ENCODE peak calls at places on chromosomes 5 and 9, in seven cellular contexts. H, D, U, K, M, Z and E are unnamed samples.

GRCh38 chr5:88602584-88602983 is 280.4 kb downstream of the MEF2C start:
- DNase-seq in K (peak), H (no peak), U (no peak), M (peak), D (no peak), Z (no peak), E (no peak)

GRCh38 chr5:32523625-32524024 is 61.7 kb upstream of the SUB1 start:
- DNase-seq in U (peak), Z (no peak), D (no peak), M (no peak), H (no peak), K (peak), E (no peak)

GRCh38 chr5:63959177-63959982 is 2.9 kb downstream of the HTR1A start:
- DNase-seq in M (no peak), U (no peak), H (no peak), D (no peak), K (no peak), Z (no peak), E (no peak)

GRCh38 chr5:997001-997474 is 11.6 kb upstream of the NKD2 start:
- DNase-seq in H (no peak), M (no peak), U (peak), Z (no peak), D (no peak), K (peak), E (no peak)

GRCh38 chr5:42620579-42621216 is 135.9 kb upstream of the CCDC152 start:
- DNase-seq in H (no peak), Z (peak), D (no peak), K (no peak), U (no peak), M (no peak), E (no peak)

GRCh38 chr5:67361932-67362729 is 165.5 kb upstream of the CD180 start:
- DNase-seq in K (no peak), Z (peak), H (peak), D (no peak), M (no peak), U (no peak), E (no peak)

GRCh38 chr9:125747053-125747764 is at the start of gene PBX3:
- DNase-seq in K (peak), Z (peak), H (no peak), M (no peak), U (peak), D (no peak), E (peak)

GRCh38 chr9:98215266-98215665 is 22.8 kb upstream of the CORO2A start:
- DNase-seq in D (no peak), U (no peak), M (no peak), Z (no peak), H (no peak), K (no peak), E (no peak)

GRCh38 chr5:125227333-125228075 is 481.1 kb upstream of the ZNF608 start:
- DNase-seq in U (peak), D (no peak), M (peak), K (peak), H (peak), Z (peak), E (no peak)

GRCh38 chr5:180648658-180649296 is 623 bp downstream of the FLT4 start:
- DNase-seq in U (no peak), K (no peak), M (no peak), D (no peak), H (no peak), Z (no peak), E (no peak)

GRCh38 chr9:23638837-23639426 is 187.1 kb downstream of the ELAVL2 start:
- DNase-seq in Z (peak), M (no peak), H (peak), D (no peak), U (no peak), K (no peak), E (no peak)

GRCh38 chr5:141757402-141757801 is 75.4 kb upstream of the ARAP3 start:
- DNase-seq in D (no peak), Z (peak), M (peak), K (peak), H (peak), U (peak), E (no peak)

GRCh38 chr5:107169871-107170270 is 500.9 kb downstream of the EFNA5 start:
- DNase-seq in K (peak), D (no peak), H (no peak), Z (no peak), M (no peak), U (no peak), E (no peak)

GRCh38 chr5:171629221-171630005 is 156.2 kb upstream of the SMIM23 start:
- DNase-seq in D (no peak), U (peak), M (peak), K (peak), Z (no peak), H (no peak), E (no peak)

GRCh38 chr9:91452844-91453243 is 29.2 kb upstream of the NFIL3 start:
- DNase-seq in H (no peak), Z (no peak), U (no peak), D (no peak), M (no peak), K (no peak), E (no peak)

GRCh38 chr5:108637110-108637509 is 110.6 kb upstream of the FER start:
- DNase-seq in D (no peak), K (peak), M (no peak), U (no peak), H (no peak), Z (peak), E (no peak)

GRCh38 chr9:86892576-86892975 is 54.7 kb downstream of the GAS1 start:
- DNase-seq in Z (peak), M (no peak), D (no peak), K (peak), U (no peak), H (peak), E (no peak)

GRCh38 chr9:129823163-129823933 is 588 bp downstream of the TOR1A start:
- DNase-seq in U (peak), D (no peak), K (peak), H (peak), Z (peak), M (no peak), E (no peak)

GRCh38 chr5:179234563-179235135 is 110.6 kb downstream of the ADAMTS2 start:
- DNase-seq in U (no peak), K (no peak), Z (no peak), D (no peak), H (no peak), M (no peak), E (no peak)

GRCh38 chr9:106478312-106479099 is 384.5 kb upstream of the ZNF462 start:
- DNase-seq in D (no peak), U (no peak), K (no peak), H (no peak), M (no peak), Z (no peak), E (no peak)

GRCh38 chr9:20593551-20593950 is 28.7 kb downstream of the MLLT3 start:
- DNase-seq in M (no peak), U (no peak), H (peak), K (peak), Z (peak), D (no peak), E (no peak)